ENCODE peak calls at places on chromosome 5, in ten cellular contexts. H is mesendoderm; X is cardiac muscle cell; K is neuronal stem cell; A is fibroblast of lung; S is CD8-positive, alpha-beta memory T cell; Q is brain microvascular endothelial cell; R is astrocyte; C is body of pancreas; I is endothelial cell of umbilical vein. N is an unnamed sample. For H3K36me3, the result is how much of the 10 kb centered on the place peaks cover.

GRCh38 chr5:158635565-158635964 is 464.2 kb downstream of the EBF1 start:
- DNase-seq in H (no peak), X (no peak), K (no peak), A (no peak), S (no peak), Q (no peak), R (no peak), C (no peak), I (no peak), N (no peak)

GRCh38 chr5:59760798-59761348 is 132.7 kb downstream of the PDE4D start:
- DNase-seq in H (no peak), X (peak), K (no peak), A (peak), S (no peak), Q (peak), R (peak), C (no peak), I (peak), N (no peak)

GRCh38 chr5:156396063-156396829 is 69.3 kb downstream of the SGCD start:
- DNase-seq in H (no peak), X (peak), K (no peak), A (no peak), S (no peak), Q (no peak), R (no peak), C (no peak), I (no peak), N (no peak)

GRCh38 chr5:35859101-35859661 is 2.5 kb downstream of the IL7R start:
- DNase-seq in H (no peak), X (peak), K (peak), A (peak), S (peak), Q (no peak), R (peak), C (no peak), I (peak), N (no peak)

GRCh38 chr5:43352916-43353315 is 39.7 kb upstream of the HMGCS1 start:
- DNase-seq in H (no peak), X (no peak), K (no peak), A (no peak), S (no peak), Q (no peak), R (no peak), C (no peak), I (no peak), N (no peak)

GRCh38 chr5:130158036-130158435 is 253.8 kb downstream of the CHSY3 start:
- DNase-seq in H (no peak), X (no peak), K (no peak), A (no peak), S (no peak), Q (no peak), R (no peak), C (no peak), I (no peak), N (no peak)

GRCh38 chr5:154197801-154198461 is 7.4 kb downstream of the GALNT10 start:
- DNase-seq in H (no peak), X (peak), K (no peak), A (peak), S (peak), Q (peak), R (peak), C (no peak), I (peak), N (peak)

GRCh38 chr5:94240616-94241287 is 377.7 kb downstream of the KIAA0825 start:
- DNase-seq in H (no peak), X (peak), K (no peak), A (peak), S (no peak), Q (no peak), R (peak), C (peak), I (no peak), N (no peak)

DNA sequence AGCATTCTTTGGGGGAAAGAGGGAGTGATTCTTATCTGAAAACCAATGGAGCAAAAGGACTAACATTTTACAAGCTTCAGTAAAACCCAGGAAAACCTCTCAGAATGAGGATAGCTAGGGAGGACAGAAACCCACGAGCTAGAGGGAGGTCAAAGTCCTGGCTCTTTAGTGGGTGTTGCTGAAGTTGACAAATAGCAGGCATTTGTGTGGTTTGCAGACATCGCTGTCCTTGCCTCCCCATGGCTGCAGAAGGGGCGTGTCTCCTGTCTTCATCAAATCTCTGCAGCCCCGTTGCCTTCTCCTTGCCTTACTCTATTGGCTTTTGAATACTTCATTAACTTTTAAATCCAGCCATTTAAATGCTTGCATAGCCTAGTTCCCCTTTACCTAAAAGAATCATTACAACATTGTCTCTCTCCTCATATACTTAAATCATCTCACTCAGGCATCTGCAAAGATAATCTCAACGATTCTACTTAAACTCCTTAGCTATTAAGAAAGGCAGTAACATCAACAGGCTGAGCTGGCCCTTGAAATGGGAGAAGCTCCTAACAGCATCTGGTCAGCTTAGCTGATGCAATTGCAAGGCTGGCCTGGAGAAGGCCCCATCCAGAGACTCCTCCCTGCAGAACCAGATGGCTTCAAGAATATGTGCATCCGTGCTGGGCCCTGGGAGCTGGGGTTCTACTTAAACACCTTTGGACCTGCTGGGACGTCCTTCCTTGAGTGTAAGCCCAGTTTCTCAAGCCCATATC is 152.8 kb upstream of the TAS2R1 start:
- DNase-seq in H (peak), X (peak), K (no peak), A (no peak), S (no peak), Q (no peak), R (no peak), C (no peak), I (no peak), N (no peak)
- H3K4me3 ChIP-seq in H (no peak), X (no peak), K (no peak), A (no peak), S (no peak), Q (no peak), R (no peak), C (no peak), I (no peak), N (no peak)

DNA sequence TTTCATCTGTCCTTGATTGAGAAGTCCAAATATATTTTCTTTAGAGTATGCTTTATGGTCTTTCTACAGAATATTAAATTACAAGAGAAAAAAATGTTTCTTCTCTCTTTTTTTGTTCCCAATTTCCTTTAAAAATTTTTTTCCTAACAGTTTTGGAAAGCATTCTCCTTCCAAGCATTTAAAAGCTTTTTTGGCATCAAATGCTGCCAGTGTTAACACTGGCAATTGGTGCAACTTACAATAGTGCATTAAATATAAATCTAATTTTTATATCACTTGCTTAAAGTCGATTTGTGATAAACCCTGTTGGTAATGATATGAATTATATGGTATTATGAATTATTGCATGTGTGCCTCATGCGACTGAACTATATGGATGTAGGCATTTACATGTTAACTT is 165.9 kb upstream of the ELL2 start:
- DNase-seq in H (no peak), X (no peak), K (no peak), A (no peak), S (no peak), Q (no peak), R (no peak), C (no peak), I (no peak), N (no peak)
- H3K36me3 ChIP-seq in H (under half), X (under half), K (under half), A (under half), S (under half), Q (under half), R (under half), C (under half), I (under half), N (under half)

GRCh38 chr5:151751593-151751992 is 6.8 kb downstream of the ATOX1 start:
- DNase-seq in H (no peak), X (no peak), K (no peak), A (no peak), S (no peak), Q (no peak), R (no peak), C (no peak), I (no peak), N (no peak)

GRCh38 chr5:151758141-151758429 is 346 bp downstream of the ATOX1 start:
- DNase-seq in H (no peak), X (no peak), K (no peak), A (no peak), S (no peak), Q (no peak), R (no peak), C (peak), I (no peak), N (no peak)

GRCh38 chr5:151755383-151755782 is 3.0 kb downstream of the ATOX1 start:
- DNase-seq in H (no peak), X (no peak), K (no peak), A (no peak), S (no peak), Q (no peak), R (no peak), C (peak), I (no peak), N (no peak)

GRCh38 chr5:151758430-151759241 is at the start of gene ATOX1:
- DNase-seq in H (peak), X (peak), K (peak), A (peak), S (peak), Q (peak), R (peak), C (peak), I (peak), N (peak)

GRCh38 chr5:151757233-151758140 is 944 bp downstream of the ATOX1 start:
- DNase-seq in H (peak), X (no peak), K (no peak), A (no peak), S (no peak), Q (peak), R (no peak), C (no peak), I (no peak), N (peak)
- H3K4me3 ChIP-seq in H (peak), X (peak), K (peak), A (peak), S (peak), Q (peak), R (peak), C (peak), I (peak), N (peak)

GRCh38 chr5:179603308-179603707 is 20.2 kb downstream of the HNRNPH1 start:
- DNase-seq in H (no peak), X (no peak), K (no peak), A (no peak), S (no peak), Q (no peak), R (no peak), C (no peak), I (no peak), N (no peak)

GRCh38 chr5:179606910-179607448 is 16.5 kb downstream of the HNRNPH1 start:
- DNase-seq in H (peak), X (no peak), K (no peak), A (no peak), S (no peak), Q (no peak), R (no peak), C (no peak), I (no peak), N (no peak)

GRCh38 chr5:179607449-179607931 is 16.0 kb downstream of the HNRNPH1 start:
- DNase-seq in H (no peak), X (no peak), K (no peak), A (no peak), S (no peak), Q (no peak), R (no peak), C (peak), I (no peak), N (no peak)

GRCh38 chr5:179606071-179606909 is 17.2 kb downstream of the HNRNPH1 start:
- DNase-seq in H (no peak), X (no peak), K (no peak), A (no peak), S (no peak), Q (no peak), R (no peak), C (no peak), I (no peak), N (no peak)

DNA sequence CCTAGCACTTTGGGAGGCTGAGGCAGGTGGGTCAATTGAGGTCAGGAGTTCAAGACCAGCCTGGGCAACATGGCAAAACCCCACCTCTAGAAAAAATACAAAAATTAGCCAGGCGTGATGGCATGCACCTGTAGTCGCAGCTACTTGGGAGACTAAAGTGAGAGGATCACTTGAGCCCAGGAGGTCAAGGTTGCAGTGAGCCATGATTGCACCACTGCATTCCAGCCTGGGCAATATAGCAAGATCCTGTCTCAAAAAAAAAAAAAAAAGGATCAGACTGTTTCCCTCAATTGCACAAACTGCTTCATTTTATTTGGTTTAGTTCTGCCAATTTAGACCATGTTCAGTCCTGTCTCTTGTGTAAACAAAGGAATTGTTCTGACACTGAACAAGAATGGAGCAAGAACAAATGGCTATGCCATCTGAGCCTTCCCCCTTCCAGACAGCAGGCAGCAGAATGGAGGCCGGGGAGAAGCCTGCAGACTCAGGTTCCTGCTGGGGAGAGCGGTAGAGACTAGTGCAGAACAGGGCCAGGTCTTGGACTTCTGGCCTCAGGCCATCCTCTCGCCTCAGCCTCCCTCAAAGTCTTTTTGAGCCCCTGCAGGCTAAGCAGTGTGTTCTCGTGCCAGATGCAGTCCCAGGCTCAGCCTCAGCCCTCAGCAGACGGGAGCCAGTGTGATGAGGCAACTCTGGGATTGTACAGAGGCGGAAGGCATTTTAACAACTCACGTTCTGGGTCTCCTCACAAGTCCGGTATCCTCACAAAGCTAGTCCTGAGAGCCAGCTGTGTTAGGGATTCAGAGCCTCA is 18.2 kb downstream of the HNRNPH1 start:
- DNase-seq in H (no peak), X (no peak), K (no peak), A (no peak), S (no peak), Q (no peak), R (no peak), C (no peak), I (no peak), N (no peak)
- H3K36me3 ChIP-seq in H (under half), X (under half), K (under half), A (under half), S (under half), Q (half or more), R (under half), C (under half), I (under half), N (under half)

N was measured in effector memory CD4-positive, alpha-beta T cell.